ENCODE peak calls at places on chromosomes 5 and 9, in six cellular contexts. N is psoas muscle; X is NCI-H1694 treated with DMSO at 0.1 percent for 48 hours; T is activated gamma-delta T cell; L is stimulated activated CD4-positive, alpha-beta T cell treated with anti-CD3 and anti-CD28 coated beads, Interleukin-15, amount 100 ng/mL, for 24 hours; Q is RCC 7860. H is an unnamed sample.
A peak's percentile ranks its signal among the peaks of the same experiment; 100 is the strongest.

GRCh38 chr9:111740739-111741138 is 54.0 kb downstream of the SHOC1 start:
- DNase-seq in T (no peak), Q (no peak), X (no peak), L (no peak), N (no peak), H (no peak)

GRCh38 chr9:110579763-110580255 is 268 bp upstream of the SVEP1 start:
- DNase-seq in N (peak; percentile 50), T (no peak), X (no peak), L (no peak), Q (no peak), H (no peak)

GRCh38 chr5:133844836-133845235 is 123.6 kb downstream of the C5orf15 start:
- DNase-seq in T (no peak), X (no peak), N (no peak), L (no peak), Q (no peak), H (no peak)

GRCh38 chr5:153562189-153562588 is 71.7 kb downstream of the GRIA1 start:
- DNase-seq in N (no peak), X (no peak), Q (peak; percentile 10), L (no peak), T (no peak), H (no peak)

GRCh38 chr9:111431684-111432083 is 52.5 kb downstream of the ECPAS start:
- DNase-seq in N (no peak), T (no peak), Q (no peak), L (no peak), X (no peak), H (no peak)

GRCh38 chr5:75568202-75568601 is 43.1 kb upstream of the ANKDD1B start:
- DNase-seq in X (no peak), N (no peak), L (peak; percentile 17), T (no peak), Q (no peak), H (no peak)

GRCh38 chr9:20618361-20618799 is 3.9 kb downstream of the MLLT3 start:
- DNase-seq in X (peak; percentile 18), Q (peak; percentile 33), T (no peak), L (no peak), N (no peak), H (peak; percentile 73)

GRCh38 chr9:86942352-86943222 is 4.7 kb downstream of the GAS1 start:
- DNase-seq in N (no peak), T (no peak), X (no peak), Q (no peak), L (no peak), H (no peak)

GRCh38 chr5:155027993-155028629 is 14.6 kb downstream of the KIF4B start:
- DNase-seq in X (no peak), Q (no peak), L (no peak), T (no peak), N (no peak), H (no peak)

GRCh38 chr5:123545506-123545905 is 33.5 kb downstream of the CSNK1G3 start:
- DNase-seq in N (no peak), Q (no peak), X (no peak), T (no peak), L (peak; percentile 29), H (peak; percentile 28)

GRCh38 chr5:150624334-150625163 is 15.9 kb upstream of the SYNPO start:
- DNase-seq in X (no peak), T (no peak), Q (no peak), N (peak; percentile 48), L (peak; percentile 49), H (no peak)

GRCh38 chr5:115170128-115170923 is 618 bp upstream of the TRIM36 start:
- DNase-seq in X (peak; percentile 2), T (no peak), Q (no peak), L (peak; percentile 41), N (no peak), H (peak; percentile 51)

GRCh38 chr5:38807570-38808461 is 38.0 kb upstream of the OSMR start:
- DNase-seq in X (no peak), L (no peak), T (no peak), N (no peak), Q (peak; percentile 21), H (no peak)

GRCh38 chr9:89952401-89952800 is 347.6 kb downstream of the GADD45G start:
- DNase-seq in L (no peak), X (no peak), T (no peak), Q (no peak), N (no peak), H (no peak)

GRCh38 chr5:88724201-88724600 is 158.8 kb downstream of the MEF2C start:
- DNase-seq in T (no peak), Q (no peak), N (no peak), L (no peak), X (peak; percentile 15), H (no peak)

GRCh38 chr5:126806-127205 is 34.8 kb downstream of the PLEKHG4B start:
- DNase-seq in N (no peak), L (no peak), X (no peak), T (no peak), Q (no peak), H (no peak)

GRCh38 chr5:60473654-60474053 is 226.3 kb downstream of the DEPDC1B start:
- DNase-seq in X (no peak), T (no peak), Q (no peak), N (no peak), L (no peak), H (no peak)

GRCh38 chr5:5409151-5409810 is 13.2 kb upstream of the ICE1 start:
- DNase-seq in Q (no peak), X (no peak), T (no peak), L (peak; percentile 9), N (no peak), H (no peak)

GRCh38 chr9:27784999-27785713 is 211.9 kb upstream of the C9orf72 start:
- DNase-seq in L (peak; percentile 33), X (no peak), N (no peak), T (no peak), Q (peak; percentile 39), H (no peak)

GRCh38 chr5:89342106-89342876 is 459.3 kb upstream of the MEF2C start:
- DNase-seq in X (no peak), Q (no peak), T (no peak), N (no peak), L (no peak), H (no peak)

GRCh38 chr5:108380531-108381021 is 1.3 kb downstream of the FBXL17 start:
- DNase-seq in N (peak; percentile 50), T (peak; percentile 49), Q (no peak), X (no peak), L (peak; percentile 69), H (peak; percentile 51)

GRCh38 chr9:128887914-128888350 is 6.0 kb downstream of the LRRC8A start:
- DNase-seq in L (no peak), N (no peak), T (no peak), X (no peak), Q (no peak), H (no peak)

GRCh38 chr9:98101868-98102273 is 17.2 kb downstream of the TRIM14 start:
- DNase-seq in N (no peak), T (peak; percentile 34), X (no peak), Q (no peak), L (peak; percentile 78), H (no peak)

GRCh38 chr5:67509402-67509801 is 312.8 kb upstream of the CD180 start:
- DNase-seq in X (no peak), N (no peak), L (no peak), Q (no peak), T (no peak), H (no peak)

GRCh38 chr9:136245194-136246150 is at the start of gene QSOX2:
- DNase-seq in Q (peak; percentile 60), X (peak; percentile 73), L (peak; percentile 88), T (peak; percentile 80), N (peak; percentile 85), H (peak; percentile 82)

GRCh38 chr5:6269925-6270324 is 108.4 kb downstream of the MED10 start:
- DNase-seq in Q (no peak), L (no peak), X (no peak), N (no peak), T (no peak), H (no peak)

GRCh38 chr9:22682536-22683392 is 236.1 kb downstream of the DMRTA1 start:
- DNase-seq in Q (peak; percentile 52), N (peak; percentile 18), T (no peak), L (no peak), X (no peak), H (no peak)

GRCh38 chr9:79623799-79624721 is 52.3 kb downstream of the TLE4 start:
- DNase-seq in L (peak; percentile 44), T (no peak), Q (no peak), N (peak; percentile 17), X (no peak), H (peak; percentile 31)

H was measured in colonic mucosa.